ENCODE peak calls at places on chromosomes 1 and 21, in six cellular contexts. One of them, this sample, is unnamed.

GRCh38 chr1:39086386-39087108 is 60.4 kb downstream of the NDUFS5 start:
- DNase-seq in HepG2: no peak
- DNase-seq in K562: peak
- DNase-seq in endothelial cell of umbilical vein: no peak
- DNase-seq in A549: no peak
- DNase-seq in GM12878: no peak
- DNase-seq in this sample: peak

GRCh38 chr1:151060241-151061011 is at the start of gene MLLT11:
- DNase-seq in HepG2: no peak
- DNase-seq in K562: peak
- DNase-seq in endothelial cell of umbilical vein: peak
- DNase-seq in A549: peak
- DNase-seq in GM12878: no peak
- DNase-seq in this sample: peak

GRCh38 chr1:231020139-231020601 is 19.9 kb downstream of the FAM89A start:
- DNase-seq in HepG2: no peak
- DNase-seq in K562: no peak
- DNase-seq in endothelial cell of umbilical vein: no peak
- DNase-seq in A549: no peak
- DNase-seq in GM12878: no peak
- DNase-seq in this sample: peak

GRCh38 chr1:23960291-23960718 is 677 bp downstream of the PNRC2 start:
- DNase-seq in HepG2: no peak
- DNase-seq in K562: no peak
- DNase-seq in endothelial cell of umbilical vein: no peak
- DNase-seq in A549: no peak
- DNase-seq in GM12878: no peak
- DNase-seq in this sample: no peak

GRCh38 chr1:54982739-54983138 is 2.3 kb downstream of the TMEM61 start:
- DNase-seq in HepG2: peak
- DNase-seq in K562: peak
- DNase-seq in endothelial cell of umbilical vein: no peak
- DNase-seq in A549: no peak
- DNase-seq in GM12878: no peak
- DNase-seq in this sample: no peak

GRCh38 chr1:186442651-186443114 is 18.2 kb downstream of the PDC start:
- DNase-seq in HepG2: no peak
- DNase-seq in K562: no peak
- DNase-seq in endothelial cell of umbilical vein: peak
- DNase-seq in A549: peak
- DNase-seq in GM12878: no peak
- DNase-seq in this sample: peak

GRCh38 chr1:61898658-61899057 is 156.4 kb downstream of the PATJ start:
- DNase-seq in HepG2: no peak
- DNase-seq in K562: no peak
- DNase-seq in endothelial cell of umbilical vein: no peak
- DNase-seq in A549: no peak
- DNase-seq in GM12878: no peak
- DNase-seq in this sample: no peak

GRCh38 chr1:207362962-207363858 is 41.7 kb downstream of the CD55 start:
- DNase-seq in HepG2: no peak
- DNase-seq in K562: peak
- DNase-seq in endothelial cell of umbilical vein: no peak
- DNase-seq in A549: no peak
- DNase-seq in GM12878: no peak
- DNase-seq in this sample: peak

GRCh38 chr1:167289063-167289442 is 68.4 kb downstream of the POU2F1 start:
- DNase-seq in HepG2: no peak
- DNase-seq in K562: no peak
- DNase-seq in endothelial cell of umbilical vein: no peak
- DNase-seq in A549: no peak
- DNase-seq in GM12878: no peak
- DNase-seq in this sample: no peak

GRCh38 chr1:9289724-9290493 is 2.8 kb upstream of the SPSB1 start:
- DNase-seq in HepG2: peak
- DNase-seq in K562: no peak
- DNase-seq in endothelial cell of umbilical vein: no peak
- DNase-seq in A549: peak
- DNase-seq in GM12878: no peak
- DNase-seq in this sample: peak

GRCh38 chr1:30034627-30035521 is 688.5 kb downstream of the MATN1 start:
- DNase-seq in HepG2: no peak
- DNase-seq in K562: no peak
- DNase-seq in endothelial cell of umbilical vein: no peak
- DNase-seq in A549: no peak
- DNase-seq in GM12878: no peak
- DNase-seq in this sample: no peak

GRCh38 chr1:15337656-15338402 is 71.9 kb upstream of the EFHD2 start:
- DNase-seq in HepG2: no peak
- DNase-seq in K562: no peak
- DNase-seq in endothelial cell of umbilical vein: peak
- DNase-seq in A549: no peak
- DNase-seq in GM12878: no peak
- DNase-seq in this sample: peak
- TF ChIP-seq MYC in HepG2: no peak
- TF ChIP-seq MYC in K562: no peak
- TF ChIP-seq MYC in endothelial cell of umbilical vein: no peak
- TF ChIP-seq MYC in A549: no peak
- TF ChIP-seq MYC in GM12878: no peak
- TF ChIP-seq MYC in this sample: no peak

DNA sequence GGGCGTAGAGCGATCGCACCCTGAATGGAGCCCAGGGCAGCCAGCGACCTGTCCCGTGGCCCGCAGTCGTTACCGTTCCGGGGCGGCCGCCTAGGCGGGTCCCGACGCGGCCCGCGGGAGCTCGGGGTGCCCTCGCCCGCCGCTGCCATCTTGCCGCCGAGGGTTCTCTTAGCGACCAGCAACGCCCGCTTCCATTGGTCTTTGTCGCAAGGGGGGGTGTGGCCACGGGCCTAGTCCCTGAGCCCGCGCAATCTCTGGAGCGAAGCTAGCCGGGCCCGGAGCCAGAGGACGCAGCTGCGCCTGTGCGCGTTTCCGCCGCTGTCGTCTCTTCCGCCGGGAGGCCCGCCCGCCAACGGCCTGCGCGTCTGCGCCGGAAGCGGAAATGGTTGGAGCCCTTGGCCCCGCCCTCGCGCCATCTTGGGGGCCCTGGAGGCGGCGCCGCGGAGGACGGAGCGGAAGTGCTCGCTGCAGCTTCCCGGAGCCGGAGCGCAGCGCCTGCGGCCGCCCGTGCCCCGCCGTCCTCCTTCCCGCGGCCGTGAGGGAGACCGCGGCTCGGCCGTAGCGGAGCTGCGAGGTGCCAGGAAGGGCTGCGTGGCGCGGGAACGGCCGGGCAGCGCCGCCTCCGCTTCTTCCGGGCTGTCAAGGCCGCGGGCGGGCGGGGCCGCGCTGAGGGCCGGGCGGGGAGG is at the start of the genes MORN1 and RER1:
- DNase-seq in HepG2: peak
- DNase-seq in K562: peak
- DNase-seq in endothelial cell of umbilical vein: peak
- DNase-seq in A549: peak
- DNase-seq in GM12878: peak
- DNase-seq in this sample: peak
- TF ChIP-seq POLR2A in HepG2: no peak
- TF ChIP-seq POLR2A in K562: peak
- TF ChIP-seq POLR2A in endothelial cell of umbilical vein: peak
- TF ChIP-seq POLR2A in A549: peak
- TF ChIP-seq POLR2A in GM12878: peak
- TF ChIP-seq POLR2A in this sample: peak

DNA sequence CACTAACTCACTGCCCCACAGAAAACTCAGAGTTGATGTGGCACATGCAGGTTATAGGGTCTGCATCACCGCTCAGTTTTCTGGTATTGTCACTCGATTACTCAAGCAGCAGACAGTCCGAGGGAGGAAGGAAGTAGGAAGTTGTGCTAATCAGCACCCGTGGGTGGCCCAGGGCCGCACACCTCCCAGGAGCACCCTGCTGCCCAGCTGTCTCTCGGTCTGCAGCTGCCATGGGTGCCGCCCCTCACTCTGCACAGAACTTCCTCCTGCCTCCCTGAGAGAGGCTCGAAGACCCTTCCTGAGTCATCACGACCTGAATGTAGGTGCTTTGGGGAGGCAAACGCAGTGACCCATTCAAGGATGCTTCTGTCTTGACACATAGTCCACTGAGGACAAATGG is 4.2 kb upstream of the TFF3 start:
- DNase-seq in HepG2: no peak
- DNase-seq in K562: no peak
- DNase-seq in endothelial cell of umbilical vein: no peak
- DNase-seq in A549: no peak
- DNase-seq in GM12878: no peak
- DNase-seq in this sample: peak
- TF ChIP-seq MYC in HepG2: no peak
- TF ChIP-seq MYC in K562: no peak
- TF ChIP-seq MYC in endothelial cell of umbilical vein: no peak
- TF ChIP-seq MYC in A549: no peak
- TF ChIP-seq MYC in GM12878: no peak
- TF ChIP-seq MYC in this sample: peak

DNA sequence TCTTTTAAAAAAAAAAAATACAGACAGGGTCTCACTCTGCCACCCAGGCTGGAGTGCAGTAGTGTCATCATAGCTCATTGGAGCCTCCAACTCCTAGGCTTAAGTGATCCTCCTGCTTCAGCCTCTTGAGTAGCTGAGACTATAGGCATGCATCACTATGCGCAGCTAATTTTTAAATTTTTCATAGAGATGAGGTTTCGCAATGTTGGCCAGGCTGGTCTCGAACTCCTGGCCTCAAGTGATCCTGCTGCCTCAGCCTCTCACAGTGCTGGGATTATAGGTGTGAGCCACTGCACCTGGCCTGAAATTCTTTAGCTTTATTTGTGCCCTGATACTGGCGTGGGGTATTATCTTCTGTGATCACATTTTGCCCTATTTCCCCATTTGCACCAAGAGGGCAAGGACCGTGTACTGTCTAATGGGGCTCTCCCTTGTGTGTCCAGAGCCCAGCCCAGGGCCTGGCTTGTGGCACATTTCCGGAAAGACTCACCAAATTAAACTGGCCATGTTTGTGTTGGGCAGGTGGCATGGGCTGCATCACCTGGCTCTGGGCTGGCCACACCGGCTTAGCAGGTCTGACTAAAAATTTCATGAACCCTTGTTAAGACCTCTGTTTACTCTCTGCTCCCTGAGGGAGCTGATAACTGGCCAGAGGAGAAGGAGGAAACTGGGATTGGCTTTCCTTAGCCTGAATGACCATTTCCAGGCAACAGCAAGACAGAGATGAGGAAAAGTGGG is 32.2 kb downstream of the TRIM62 start:
- DNase-seq in HepG2: no peak
- DNase-seq in K562: no peak
- DNase-seq in endothelial cell of umbilical vein: no peak
- DNase-seq in A549: no peak
- DNase-seq in GM12878: no peak
- DNase-seq in this sample: no peak
- TF ChIP-seq POLR2A in HepG2: no peak
- TF ChIP-seq POLR2A in K562: no peak
- TF ChIP-seq POLR2A in endothelial cell of umbilical vein: no peak
- TF ChIP-seq POLR2A in A549: no peak
- TF ChIP-seq POLR2A in GM12878: no peak
- TF ChIP-seq POLR2A in this sample: no peak

GRCh38 chr21:32560896-32561295 is 24.4 kb downstream of the TCP10L start:
- DNase-seq in HepG2: no peak
- DNase-seq in K562: no peak
- DNase-seq in endothelial cell of umbilical vein: no peak
- DNase-seq in A549: no peak
- DNase-seq in GM12878: no peak
- DNase-seq in this sample: no peak

GRCh38 chr21:32562915-32563314 is 22.4 kb downstream of the TCP10L start:
- DNase-seq in HepG2: no peak
- DNase-seq in K562: no peak
- DNase-seq in endothelial cell of umbilical vein: peak
- DNase-seq in A549: no peak
- DNase-seq in GM12878: no peak
- DNase-seq in this sample: no peak

GRCh38 chr21:32565856-32566465 is 19.4 kb downstream of the TCP10L start:
- DNase-seq in HepG2: no peak
- DNase-seq in K562: no peak
- DNase-seq in endothelial cell of umbilical vein: no peak
- DNase-seq in A549: no peak
- DNase-seq in GM12878: no peak
- DNase-seq in this sample: no peak

GRCh38 chr21:32559004-32559610 is 26.2 kb downstream of the TCP10L start:
- DNase-seq in HepG2: no peak
- DNase-seq in K562: no peak
- DNase-seq in endothelial cell of umbilical vein: no peak
- DNase-seq in A549: no peak
- DNase-seq in GM12878: no peak
- DNase-seq in this sample: no peak

DNA sequence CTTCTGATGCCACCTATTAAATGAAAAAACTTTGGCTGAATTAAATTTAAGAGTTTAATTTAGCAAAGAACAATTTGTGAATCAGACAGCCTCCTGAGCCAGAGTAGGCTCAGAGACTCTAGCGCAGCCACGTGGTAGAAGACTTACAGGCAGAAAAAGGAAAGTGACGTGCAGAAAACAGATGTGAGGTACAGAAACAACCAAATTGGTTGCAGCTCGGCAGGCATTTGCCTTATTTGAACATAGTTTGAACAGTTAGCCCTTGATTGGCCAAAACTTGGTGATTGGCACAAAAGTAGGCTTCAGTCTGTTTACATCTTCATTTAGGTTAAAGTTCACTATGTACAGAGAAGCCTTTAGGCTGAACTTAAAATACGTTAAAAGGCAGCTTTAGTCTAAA is 22.9 kb downstream of the TCP10L start:
- DNase-seq in HepG2: no peak
- DNase-seq in K562: no peak
- DNase-seq in endothelial cell of umbilical vein: peak
- DNase-seq in A549: no peak
- DNase-seq in GM12878: no peak
- DNase-seq in this sample: no peak
- TF ChIP-seq MYC in HepG2: no peak
- TF ChIP-seq MYC in K562: no peak
- TF ChIP-seq MYC in endothelial cell of umbilical vein: no peak
- TF ChIP-seq MYC in A549: no peak
- TF ChIP-seq MYC in GM12878: no peak
- TF ChIP-seq MYC in this sample: no peak

DNA sequence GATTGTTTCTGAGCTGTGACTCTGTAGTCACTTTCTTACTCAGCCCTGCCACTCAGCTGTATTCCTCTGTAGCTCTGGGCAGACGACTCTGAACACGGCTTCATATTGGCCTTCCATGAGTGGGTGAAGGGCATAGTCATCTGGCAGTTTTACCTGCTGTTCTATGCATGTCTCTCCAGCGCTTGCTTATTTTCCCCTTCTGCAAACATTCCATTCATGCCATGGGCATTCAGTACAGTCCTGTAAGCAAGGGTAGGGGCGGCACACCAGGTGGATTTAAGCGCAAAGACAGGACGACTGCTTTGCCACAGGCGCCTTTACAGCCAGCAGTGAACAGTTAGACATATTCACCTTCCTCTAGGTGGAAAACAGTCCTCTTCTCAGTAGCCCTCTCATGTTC is 4.4 kb upstream of the WDR26 start:
- DNase-seq in HepG2: peak
- DNase-seq in K562: no peak
- DNase-seq in endothelial cell of umbilical vein: no peak
- DNase-seq in A549: no peak
- DNase-seq in GM12878: no peak
- DNase-seq in this sample: no peak
- TF ChIP-seq POLR2A in HepG2: no peak
- TF ChIP-seq POLR2A in K562: no peak
- TF ChIP-seq POLR2A in endothelial cell of umbilical vein: no peak
- TF ChIP-seq POLR2A in A549: no peak
- TF ChIP-seq POLR2A in GM12878: no peak
- TF ChIP-seq POLR2A in this sample: no peak

This sample was measured in NB4.